ENCODE peak calls at places on chromosomes 13 and 19, in four cellular contexts. Q, G, O and I are unnamed samples.

GRCh38 chr13:102405499-102406079 is 3.7 kb upstream of the FGF14 start:
- DNase-seq in Q (no peak), G (peak), O (no peak), I (no peak)

GRCh38 chr13:30819136-30819875 is 84.0 kb downstream of the ALOX5AP start:
- DNase-seq in Q (no peak), G (no peak), O (no peak), I (no peak)

GRCh38 chr19:14472202-14472961 is 2.8 kb downstream of the PTGER1 start:
- DNase-seq in Q (peak), G (peak), O (peak), I (no peak)

GRCh38 chr13:36131215-36131930 is at the start of gene DCLK1:
- DNase-seq in Q (peak), G (peak), O (no peak), I (no peak)

GRCh38 chr19:16367269-16367683 is 42.6 kb downstream of the KLF2 start:
- DNase-seq in Q (no peak), G (no peak), O (no peak), I (no peak)

GRCh38 chr13:75788494-75788991 is 152.4 kb downstream of the LMO7 start:
- DNase-seq in Q (no peak), G (no peak), O (no peak), I (no peak)

GRCh38 chr19:35342430-35342829 is 5.3 kb upstream of the FFAR1 start:
- DNase-seq in Q (no peak), G (no peak), O (no peak), I (no peak)

GRCh38 chr19:49692102-49692599 is 1.2 kb downstream of the CPT1C start:
- DNase-seq in Q (no peak), G (no peak), O (no peak), I (no peak)

GRCh38 chr13:25440081-25440480 is 68.3 kb downstream of the ATP8A2 start:
- DNase-seq in Q (no peak), G (no peak), O (no peak), I (no peak)

GRCh38 chr13:104008571-104009435 is 942.6 kb upstream of the SLC10A2 start:
- DNase-seq in Q (no peak), G (no peak), O (no peak), I (no peak)

GRCh38 chr13:114151565-114152284 is 19.3 kb upstream of the RASA3 start:
- DNase-seq in Q (peak), G (no peak), O (no peak), I (no peak)

GRCh38 chr13:111974065-111974640 is 92.8 kb upstream of the SOX1 start:
- DNase-seq in Q (peak), G (no peak), O (no peak), I (no peak)

GRCh38 chr13:33910267-33910666 is 92.3 kb downstream of the RFC3 start:
- DNase-seq in Q (no peak), G (no peak), O (no peak), I (no peak)

GRCh38 chr13:114070098-114070799 is 62.2 kb downstream of the RASA3 start:
- DNase-seq in Q (no peak), G (no peak), O (no peak), I (no peak)

GRCh38 chr19:40519352-40520322 is 52.8 kb downstream of the SPTBN4 start:
- DNase-seq in Q (no peak), G (peak), O (no peak), I (no peak)

GRCh38 chr13:30039506-30039905 is 189.1 kb upstream of the UBL3 start:
- DNase-seq in Q (no peak), G (no peak), O (no peak), I (no peak)

GRCh38 chr19:42268142-42268703 is 829 bp upstream of the CIC start:
- DNase-seq in Q (peak), G (peak), O (peak), I (peak)

GRCh38 chr13:19927117-19927734 is 31.3 kb upstream of the ZMYM2 start:
- DNase-seq in Q (no peak), G (no peak), O (no peak), I (no peak)

GRCh38 chr19:3132971-3133792 is 2.7 kb upstream of the GNA15 start:
- DNase-seq in Q (peak), G (peak), O (peak), I (peak)

GRCh38 chr19:46350029-46350757 is 3.3 kb downstream of the PPP5C start:
- DNase-seq in Q (no peak), G (no peak), O (no peak), I (no peak)

GRCh38 chr19:41584931-41585330 is 9.0 kb downstream of the CEACAM21 start:
- DNase-seq in Q (no peak), G (no peak), O (no peak), I (no peak)

GRCh38 chr13:71865858-71866172 is 1.2 kb downstream of the DACH1 start:
- DNase-seq in Q (peak), G (peak), O (no peak), I (no peak)

GRCh38 chr19:2567580-2567979 is 91.7 kb downstream of the GADD45B start:
- DNase-seq in Q (no peak), G (no peak), O (no peak), I (no peak)

GRCh38 chr13:33744589-33745369 is 73.2 kb upstream of the RFC3 start:
- DNase-seq in Q (peak), G (no peak), O (no peak), I (peak)

GRCh38 chr13:52848455-52849190 is at the start of gene PCDH8:
- DNase-seq in Q (peak), G (peak), O (no peak), I (no peak)

GRCh38 chr19:47661161-47661560 is 52.1 kb upstream of the EHD2 start:
- DNase-seq in Q (no peak), G (no peak), O (no peak), I (no peak)

GRCh38 chr13:50909605-50910482 is at the start of gene RNASEH2B:
- DNase-seq in Q (peak), G (peak), O (no peak), I (no peak)

GRCh38 chr13:89937420-89937819 is 1410.1 kb upstream of the MIR17HG start:
- DNase-seq in Q (no peak), G (no peak), O (no peak), I (no peak)

GRCh38 chr19:1582201-1582600 is 10.5 kb downstream of the MBD3 start:
- DNase-seq in Q (peak), G (no peak), O (no peak), I (no peak)

GRCh38 chr19:52637718-52638585 is at the start of gene ZNF83:
- DNase-seq in Q (peak), G (peak), O (peak), I (peak)

GRCh38 chr13:76885203-76886004 is 801 bp downstream of the KCTD12 start:
- DNase-seq in Q (peak), G (peak), O (peak), I (no peak)

GRCh38 chr19:30053558-30053957 is 111.5 kb downstream of the URI1 start:
- DNase-seq in Q (no peak), G (no peak), O (no peak), I (no peak)

GRCh38 chr13:32515246-32515645 is 23.3 kb downstream of the N4BP2L2 start:
- DNase-seq in Q (no peak), G (no peak), O (no peak), I (no peak)

GRCh38 chr19:29834991-29835390 is 23.2 kb downstream of the CCNE1 start:
- DNase-seq in Q (no peak), G (no peak), O (no peak), I (no peak)

GRCh38 chr13:80000679-80001509 is 340.0 kb downstream of the SPRY2 start:
- DNase-seq in Q (no peak), G (no peak), O (no peak), I (no peak)

GRCh38 chr19:8302734-8303133 is 5.4 kb downstream of the CD320 start:
- DNase-seq in Q (no peak), G (no peak), O (no peak), I (no peak)